ENCODE peak calls at places on chromosomes 7 and 10, in four cellular contexts. H is WTC11, M is SK-N-SH, L is H1. G is an unnamed sample.

GRCh38 chr7:19377611-19378339 is 232.6 kb upstream of the FERD3L start:
- DNase-seq in L (no peak), H (no peak), M (peak; percentile 1), G (peak; percentile 6)

GRCh38 chr7:91962419-91962818 is 21.8 kb downstream of the AKAP9 start:
- DNase-seq in M (no peak), L (no peak), H (no peak), G (no peak)

GRCh38 chr7:42671627-42672026 is 240.2 kb downstream of the C7orf25 start:
- DNase-seq in H (no peak), M (no peak), L (no peak), G (no peak)

GRCh38 chr10:89295597-89295996 is 6.2 kb upstream of the IFIT2 start:
- DNase-seq in L (no peak), M (no peak), H (no peak), G (no peak)

GRCh38 chr7:44629825-44630580 is 23.6 kb downstream of the OGDH start:
- DNase-seq in H (no peak), L (no peak), M (no peak), G (no peak)

GRCh38 chr10:116410351-116410750 is 17.3 kb upstream of the PNLIPRP3 start:
- DNase-seq in L (no peak), M (no peak), H (no peak), G (no peak)

GRCh38 chr7:90387470-90388240 is 15.6 kb upstream of the CLDN12 start:
- DNase-seq in L (no peak), M (no peak), H (no peak), G (no peak)

GRCh38 chr10:75401569-75402485 is at the start of gene ZNF503:
- DNase-seq in H (peak; percentile 94), L (peak; percentile 88), M (peak; percentile 95), G (peak; percentile 71)

GRCh38 chr7:4729266-4729665 is 46.2 kb upstream of the AP5Z1 start:
- DNase-seq in M (no peak), L (no peak), H (no peak), G (no peak)

GRCh38 chr10:126137557-126138221 is 241.3 kb downstream of the FANK1 start:
- DNase-seq in M (no peak), H (no peak), L (no peak), G (no peak)

GRCh38 chr10:100653957-100654834 is 91.2 kb upstream of the PAX2 start:
- DNase-seq in M (peak; percentile 81), L (peak; percentile 66), H (peak; percentile 70), G (no peak)

GRCh38 chr10:103053659-103054581 is 135.8 kb downstream of the CNNM2 start:
- DNase-seq in L (peak; percentile 60), M (peak; percentile 77), H (peak; percentile 71), G (peak; percentile 12)

GRCh38 chr10:121615401-121615800 is 17.2 kb upstream of the FGFR2 start:
- DNase-seq in H (no peak), M (no peak), L (no peak), G (no peak)

GRCh38 chr10:31683682-31684081 is 244.9 kb downstream of the ARHGAP12 start:
- DNase-seq in L (no peak), M (no peak), H (no peak), G (no peak)

GRCh38 chr10:105742184-105742583 is 1101.1 kb downstream of the SORCS3 start:
- DNase-seq in M (no peak), H (no peak), L (no peak), G (no peak)

GRCh38 chr10:115049957-115050356 is 43.2 kb upstream of the ATRNL1 start:
- DNase-seq in M (no peak), H (no peak), L (no peak), G (no peak)

GRCh38 chr10:30813872-30814471 is 184.4 kb upstream of the LYZL2 start:
- DNase-seq in H (no peak), L (no peak), M (no peak), G (no peak)

GRCh38 chr7:151081170-151082101 is 827 bp upstream of the FASTK start:
- DNase-seq in H (peak; percentile 47), M (peak; percentile 63), L (peak; percentile 71), G (peak; percentile 59)

GRCh38 chr10:58818889-58819288 is 306.2 kb downstream of the BICC1 start:
- DNase-seq in M (no peak), H (no peak), L (no peak), G (no peak)

GRCh38 chr7:99729501-99730261 is 5.3 kb downstream of the CYP3A7 start:
- DNase-seq in M (no peak), H (no peak), L (no peak), G (no peak)

GRCh38 chr10:117221156-117221711 is 19.7 kb upstream of the SLC18A2 start:
- DNase-seq in L (peak; percentile 59), M (peak; percentile 75), H (peak; percentile 24), G (no peak)

GRCh38 chr10:132850896-132851295 is 64.9 kb upstream of the NKX6-2 start:
- DNase-seq in H (peak; percentile 39), M (no peak), L (no peak), G (no peak)

GRCh38 chr7:898855-899681 is 22.7 kb downstream of the GET4 start:
- DNase-seq in H (no peak), M (no peak), L (no peak), G (peak; percentile 47)

GRCh38 chr10:93059975-93060886 is at the start of gene CYP26C1:
- DNase-seq in L (no peak), M (no peak), H (peak; percentile 47), G (no peak)

GRCh38 chr7:119256446-119257131 is 1016.4 kb upstream of the KCND2 start:
- DNase-seq in M (no peak), H (no peak), L (no peak), G (no peak)

GRCh38 chr10:43202224-43202656 is 64.0 kb downstream of the CSGALNACT2 start:
- DNase-seq in M (peak; percentile 36), H (peak; percentile 75), L (peak; percentile 82), G (peak; percentile 91)

GRCh38 chr7:64174941-64175340 is 32.1 kb upstream of the ZNF735 start:
- DNase-seq in L (no peak), M (no peak), H (no peak), G (no peak)

GRCh38 chr7:30799976-30800661 is 28.9 kb downstream of the MINDY4 start:
- DNase-seq in M (no peak), H (no peak), L (peak; percentile 22), G (no peak)

GRCh38 chr7:92808006-92808405 is 28.4 kb downstream of the CDK6 start:
- DNase-seq in M (no peak), L (no peak), H (no peak), G (no peak)

GRCh38 chr7:33711231-33712019 is 193.9 kb upstream of the BMPER start:
- DNase-seq in L (no peak), H (no peak), M (no peak), G (no peak)

GRCh38 chr7:152894295-152895170 is 135.0 kb downstream of the ACTR3B start:
- DNase-seq in H (peak; percentile 60), M (peak; percentile 97), L (peak; percentile 85), G (peak; percentile 94)

GRCh38 chr7:112789453-112789823 is 755 bp downstream of the TMEM168 start:
- DNase-seq in H (no peak), L (no peak), M (no peak), G (no peak)

GRCh38 chr10:119253433-119254174 is 46.2 kb downstream of the GRK5 start:
- DNase-seq in H (peak; percentile 20), M (peak; percentile 44), L (no peak), G (no peak)

GRCh38 chr7:110442386-110442837 is 648.5 kb upstream of the LRRN3 start:
- DNase-seq in L (peak; percentile 66), H (peak; percentile 75), M (peak; percentile 81), G (peak; percentile 21)

GRCh38 chr10:21503580-21503979 is 21.9 kb downstream of the SKIDA1 start:
- DNase-seq in H (no peak), M (no peak), L (no peak), G (no peak)

GRCh38 chr10:93475871-93476270 is 6.3 kb downstream of the MYOF start:
- DNase-seq in L (no peak), M (no peak), H (no peak), G (no peak)

GRCh38 chr10:1550616-1551015 is 186.7 kb downstream of the ADARB2 start:
- DNase-seq in M (no peak), L (no peak), H (no peak), G (no peak)

GRCh38 chr7:130667593-130668257 is 823 bp downstream of the COPG2 start:
- DNase-seq in M (peak; percentile 50), H (no peak), L (no peak), G (no peak)

GRCh38 chr10:78299861-78300453 is 266.3 kb downstream of the RPS24 start:
- DNase-seq in H (no peak), M (no peak), L (peak; percentile 37), G (no peak)

GRCh38 chr10:89392974-89393373 is 551 bp downstream of the IFIT1 start:
- DNase-seq in M (no peak), H (no peak), L (no peak), G (no peak)

GRCh38 chr10:85927952-85928677 is 438.5 kb downstream of the GRID1 start:
- DNase-seq in L (no peak), H (no peak), M (peak; percentile 69), G (no peak)
- TF ChIP-seq TEAD4 in L (no peak), H (no peak), M (no peak), G (no peak)

GRCh38 chr7:48059706-48060105 is 24.4 kb downstream of the C7orf57 start:
- DNase-seq in H (no peak), L (no peak), M (no peak), G (no peak)
- TF ChIP-seq TEAD4 in H (no peak), L (no peak), M (no peak), G (no peak)

GRCh38 chr7:15707570-15707969 is 21.1 kb upstream of the MEOX2 start:
- DNase-seq in L (no peak), M (no peak), H (no peak), G (no peak)

DNA sequence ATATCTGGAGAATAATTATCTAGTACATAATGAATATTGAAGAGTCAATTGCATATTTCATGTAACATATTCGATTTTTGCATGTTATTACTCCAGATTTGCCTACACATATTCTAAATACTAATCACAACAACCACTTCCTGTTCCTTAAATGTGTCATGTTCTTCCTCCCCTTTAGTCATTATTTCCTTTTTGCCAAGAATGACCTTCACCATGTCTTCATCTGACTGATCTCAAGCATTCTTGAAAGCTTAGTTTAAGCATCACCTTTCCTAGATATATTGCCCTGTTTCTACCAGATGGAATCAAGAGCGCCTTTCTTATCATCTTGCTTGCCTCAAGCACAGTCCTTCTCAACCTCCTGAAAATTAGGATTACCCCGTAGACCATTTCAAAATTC is 23.5 kb upstream of the MEOX2 start:
- DNase-seq in H (no peak), L (no peak), M (no peak), G (no peak)
- TF ChIP-seq TEAD4 in H (no peak), L (no peak), M (no peak), G (no peak)

GRCh38 chr10:74153676-74154075 is 2.7 kb downstream of the ADK start:
- DNase-seq in M (no peak), L (no peak), H (no peak), G (no peak)

GRCh38 chr10:74151057-74151878 is at the start of gene ADK:
- DNase-seq in H (peak; percentile 100), M (peak; percentile 98), L (peak; percentile 100), G (peak; percentile 99)

GRCh38 chr10:74151879-74152722 is 1.1 kb downstream of the ADK start:
- DNase-seq in H (no peak), L (no peak), M (no peak), G (no peak)

GRCh38 chr10:74150151-74151056 is at the start of gene AP3M1:
- DNase-seq in L (peak; percentile 90), H (peak; percentile 87), M (peak; percentile 83), G (peak; percentile 89)

DNA sequence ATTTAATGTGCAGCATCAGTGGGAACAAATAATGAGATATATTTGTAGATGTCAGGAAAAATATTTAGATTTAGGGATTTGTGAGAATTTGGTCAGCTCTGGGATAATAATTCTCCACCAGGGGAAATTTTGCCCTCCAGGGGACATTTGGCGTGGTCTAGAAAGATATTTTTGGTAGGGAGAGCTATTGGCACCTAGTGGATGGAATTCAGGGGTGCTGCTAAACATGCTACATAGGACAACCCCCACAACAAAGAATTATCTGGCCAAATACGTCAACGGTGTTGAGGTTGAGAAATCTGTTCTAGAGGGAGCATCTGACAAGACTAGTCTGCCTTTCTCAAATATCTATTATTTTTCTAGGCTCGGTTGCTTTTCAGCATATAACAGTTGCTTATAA is 2.1 kb downstream of the ADK start:
- DNase-seq in H (no peak), M (peak; percentile 24), L (no peak), G (peak; percentile 51)
- TF ChIP-seq TEAD4 in H (no peak), M (no peak), L (peak; percentile 93), G (peak; percentile 96)

G was measured in K562.